ENCODE peak calls at places on chromosomes 2 and 18, in eight cellular contexts. I, X, O, Q, S, K, U and E are unnamed samples.

GRCh38 chr18:61992285-61992684 is 99.5 kb upstream of the RNF152 start:
- DNase-seq in X (no peak), U (no peak), Q (no peak), O (no peak), S (peak; percentile 87), I (no peak), K (peak; percentile 81), E (no peak)

GRCh38 chr2:195758846-195759245 is 101.8 kb downstream of the SLC39A10 start:
- DNase-seq in S (no peak), K (no peak), I (no peak), X (no peak), Q (no peak), O (no peak), U (no peak), E (no peak)

GRCh38 chr2:30359644-30360167 is 87.3 kb upstream of the LCLAT1 start:
- DNase-seq in O (no peak), Q (no peak), I (peak; percentile 21), U (no peak), K (peak; percentile 74), X (peak; percentile 88), S (no peak), E (no peak)

GRCh38 chr2:95719473-95720060 is 127.8 kb downstream of the TRIM43 start:
- DNase-seq in O (no peak), K (no peak), S (no peak), U (no peak), I (no peak), Q (no peak), X (no peak), E (no peak)

GRCh38 chr2:136386046-136386445 is 268.1 kb upstream of the CXCR4 start:
- DNase-seq in S (no peak), O (no peak), X (no peak), I (no peak), Q (no peak), K (peak; percentile 45), U (no peak), E (no peak)

GRCh38 chr18:505483-506122 is 5.1 kb upstream of the COLEC12 start:
- DNase-seq in X (no peak), Q (no peak), K (no peak), O (no peak), S (peak; percentile 55), U (no peak), I (no peak), E (no peak)

GRCh38 chr2:121128741-121129659 is 156.0 kb downstream of the TFCP2L1 start:
- DNase-seq in Q (peak; percentile 36), K (peak; percentile 29), O (no peak), X (peak; percentile 39), S (peak; percentile 86), U (peak; percentile 24), I (peak; percentile 89), E (peak; percentile 89)

GRCh38 chr18:7876354-7876753 is 309.2 kb downstream of the PTPRM start:
- DNase-seq in S (no peak), K (no peak), U (no peak), X (no peak), I (no peak), O (no peak), Q (no peak), E (no peak)

GRCh38 chr2:201933792-201934229 is 99.8 kb upstream of the FZD7 start:
- DNase-seq in S (peak; percentile 47), I (no peak), K (peak; percentile 52), O (no peak), X (no peak), Q (no peak), U (no peak), E (no peak)

GRCh38 chr2:113088173-113088992 is 20.6 kb downstream of the IL1F10 start:
- DNase-seq in X (no peak), S (no peak), Q (no peak), U (no peak), I (no peak), O (no peak), K (no peak), E (no peak)

GRCh38 chr2:96156011-96156820 is 11.0 kb upstream of the DUSP2 start:
- DNase-seq in O (no peak), K (no peak), S (no peak), X (no peak), Q (no peak), U (no peak), I (no peak), E (no peak)

GRCh38 chr2:235910067-235910466 is 258.1 kb downstream of the GBX2 start:
- DNase-seq in S (no peak), X (no peak), O (no peak), Q (no peak), U (no peak), I (no peak), K (no peak), E (no peak)

GRCh38 chr2:189519631-189520387 is 60.8 kb downstream of the SLC40A1 start:
- DNase-seq in Q (no peak), S (peak; percentile 44), U (no peak), O (no peak), I (no peak), X (no peak), K (no peak), E (no peak)

GRCh38 chr2:142863485-142863921 is 14.0 kb upstream of the KYNU start:
- DNase-seq in I (no peak), U (no peak), O (no peak), S (no peak), Q (no peak), X (no peak), K (peak; percentile 18), E (no peak)

GRCh38 chr18:2083691-2084090 is 487.6 kb downstream of the METTL4 start:
- DNase-seq in Q (no peak), U (no peak), K (no peak), I (no peak), O (no peak), X (no peak), S (peak; percentile 75), E (no peak)

GRCh38 chr2:180979086-180979934 is 1.1 kb upstream of the UBE2E3 start:
- DNase-seq in U (peak; percentile 21), S (peak; percentile 64), I (no peak), O (no peak), Q (no peak), X (no peak), K (peak; percentile 77), E (peak; percentile 25)

GRCh38 chr2:79272616-79273015 is 113.1 kb upstream of the REG3A start:
- DNase-seq in I (no peak), O (no peak), U (no peak), X (no peak), S (no peak), K (no peak), Q (no peak), E (no peak)

GRCh38 chr2:27929916-27930486 is 39.5 kb downstream of the BABAM2 start:
- DNase-seq in O (no peak), S (no peak), U (no peak), X (no peak), K (no peak), I (peak; percentile 47), Q (no peak), E (peak; percentile 52)

GRCh38 chr18:9404565-9405060 is 70.0 kb downstream of the TWSG1 start:
- DNase-seq in Q (no peak), O (no peak), I (no peak), X (no peak), S (no peak), U (no peak), K (no peak), E (no peak)

GRCh38 chr2:54834721-54835120 is 111.3 kb downstream of the EML6 start:
- DNase-seq in K (no peak), Q (no peak), S (no peak), I (no peak), O (no peak), U (no peak), X (no peak), E (no peak)

GRCh38 chr2:47225061-47225783 is 70.1 kb upstream of the STPG4 start:
- DNase-seq in S (peak; percentile 76), X (peak; percentile 83), K (peak; percentile 47), Q (no peak), I (peak; percentile 59), O (no peak), U (no peak), E (peak; percentile 49)

GRCh38 chr2:32882911-32883810 is 63.6 kb upstream of the LTBP1 start:
- DNase-seq in X (no peak), U (no peak), I (no peak), O (no peak), S (no peak), Q (no peak), K (no peak), E (no peak)

GRCh38 chr2:32772623-32773221 is 144.9 kb downstream of the TTC27 start:
- DNase-seq in U (peak; percentile 56), Q (no peak), K (peak; percentile 72), I (no peak), S (peak; percentile 89), O (no peak), X (no peak), E (no peak)

GRCh38 chr2:41912766-41913165 is 135.1 kb upstream of the PKDCC start:
- DNase-seq in X (peak; percentile 39), O (no peak), I (no peak), Q (no peak), K (no peak), S (no peak), U (no peak), E (no peak)

GRCh38 chr2:41912337-41912736 is 135.5 kb upstream of the PKDCC start:
- DNase-seq in S (no peak), I (no peak), U (no peak), O (no peak), K (peak; percentile 43), Q (no peak), X (no peak), E (no peak)

GRCh38 chr2:41913921-41914609 is 133.8 kb upstream of the PKDCC start:
- DNase-seq in S (no peak), U (no peak), I (no peak), X (no peak), Q (no peak), K (no peak), O (no peak), E (no peak)

GRCh38 chr2:41914936-41915335 is 132.9 kb upstream of the PKDCC start:
- DNase-seq in I (no peak), K (peak; percentile 46), S (no peak), U (no peak), Q (no peak), O (no peak), X (no peak), E (no peak)

GRCh38 chr2:41913311-41913710 is 134.5 kb upstream of the PKDCC start:
- DNase-seq in Q (no peak), U (no peak), S (no peak), I (no peak), X (no peak), O (no peak), K (no peak), E (no peak)
- H3K27ac ChIP-seq in Q (no peak overlapping the region), U (no peak overlapping the region), S (no peak overlapping the region), I (peak overlapping the region; percentile 23), X (peak overlapping the region; percentile 66), O (no peak overlapping the region), K (no peak overlapping the region), E (no peak overlapping the region)

GRCh38 chr2:217604527-217605279 is 398.1 kb downstream of the TNS1 start:
- DNase-seq in U (no peak), X (no peak), K (no peak), O (no peak), S (no peak), I (no peak), Q (no peak), E (no peak)
- H3K27ac ChIP-seq in U (no peak overlapping the region), X (peak overlapping the region; percentile 15), K (no peak overlapping the region), O (no peak overlapping the region), S (no peak overlapping the region), I (no peak overlapping the region), Q (no peak overlapping the region), E (no peak overlapping the region)

GRCh38 chr18:49652841-49653240 is 91.0 kb downstream of the LIPG start:
- DNase-seq in I (no peak), U (no peak), K (no peak), Q (no peak), X (no peak), O (no peak), S (peak; percentile 59), E (no peak)
- H3K27ac ChIP-seq in I (no peak overlapping the region), U (no peak overlapping the region), K (no peak overlapping the region), Q (no peak overlapping the region), X (no peak overlapping the region), O (no peak overlapping the region), S (no peak overlapping the region), E (no peak overlapping the region)

GRCh38 chr18:13415736-13416135 is 197.2 kb downstream of the LDLRAD4 start:
- DNase-seq in X (no peak), K (no peak), Q (no peak), U (no peak), O (no peak), I (no peak), S (no peak), E (no peak)
- H3K27ac ChIP-seq in X (no peak overlapping the region), K (no peak overlapping the region), Q (no peak overlapping the region), U (no peak overlapping the region), O (no peak overlapping the region), I (no peak overlapping the region), S (no peak overlapping the region), E (no peak overlapping the region)